ENCODE peak calls at places on chromosomes 5 and 9, in five cellular contexts. Z is lung, K is colonic mucosa, E is lower leg skin, L is progenitor cell of endocrine pancreas. U is an unnamed sample.

GRCh38 chr9:111598730-111599091 is 736 bp downstream of the PTGR1 start:
- DNase-seq in K (peak), E (peak), Z (peak), L (no peak), U (peak)

GRCh38 chr9:77978086-77978781 is 53.4 kb downstream of the GNAQ start:
- DNase-seq in K (no peak), L (no peak), Z (no peak), E (no peak), U (no peak)

GRCh38 chr5:125160787-125161502 is 414.5 kb upstream of the ZNF608 start:
- DNase-seq in L (no peak), Z (no peak), E (no peak), K (no peak), U (no peak)

GRCh38 chr9:101232405-101232977 is 152.3 kb downstream of the BAAT start:
- DNase-seq in K (no peak), Z (no peak), E (no peak), L (no peak), U (no peak)

GRCh38 chr5:147397616-147398015 is 112.3 kb downstream of the DPYSL3 start:
- DNase-seq in Z (no peak), E (no peak), L (no peak), K (no peak), U (no peak)

GRCh38 chr9:37925006-37925405 is 21.1 kb upstream of the SLC25A51 start:
- DNase-seq in L (no peak), E (no peak), Z (no peak), K (no peak), U (no peak)

GRCh38 chr5:39547548-39548154 is 122.9 kb upstream of the DAB2 start:
- DNase-seq in Z (peak), L (no peak), K (peak), E (peak), U (peak)

GRCh38 chr5:107671742-107672211 is 1.0 kb upstream of the EFNA5 start:
- DNase-seq in L (no peak), E (peak), Z (no peak), K (no peak), U (no peak)

DNA sequence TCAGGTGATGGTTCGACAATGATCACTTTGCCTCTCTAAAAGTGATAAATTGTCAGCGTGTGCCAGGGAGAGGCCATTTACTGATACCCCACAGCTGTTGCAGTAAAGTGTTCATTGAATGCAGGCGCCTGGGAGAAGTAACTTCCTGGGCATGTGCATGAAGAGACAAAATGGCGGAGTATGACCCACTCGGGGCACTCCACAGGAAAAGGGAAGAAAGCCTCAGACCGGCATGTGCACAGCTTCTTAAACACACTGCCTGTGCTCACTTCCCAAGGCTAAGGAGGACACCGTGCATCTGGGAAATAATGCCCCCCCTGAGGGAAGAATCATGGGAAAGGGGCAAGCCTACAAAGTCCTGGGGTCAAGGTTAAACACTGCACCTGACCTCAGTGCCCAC is 329.5 kb downstream of the ICE1 start:
- DNase-seq in E (no peak), K (no peak), Z (no peak), L (no peak), U (no peak)
- TF ChIP-seq CTCF in E (no peak), K (no peak), Z (no peak), L (no peak), U (no peak)

DNA sequence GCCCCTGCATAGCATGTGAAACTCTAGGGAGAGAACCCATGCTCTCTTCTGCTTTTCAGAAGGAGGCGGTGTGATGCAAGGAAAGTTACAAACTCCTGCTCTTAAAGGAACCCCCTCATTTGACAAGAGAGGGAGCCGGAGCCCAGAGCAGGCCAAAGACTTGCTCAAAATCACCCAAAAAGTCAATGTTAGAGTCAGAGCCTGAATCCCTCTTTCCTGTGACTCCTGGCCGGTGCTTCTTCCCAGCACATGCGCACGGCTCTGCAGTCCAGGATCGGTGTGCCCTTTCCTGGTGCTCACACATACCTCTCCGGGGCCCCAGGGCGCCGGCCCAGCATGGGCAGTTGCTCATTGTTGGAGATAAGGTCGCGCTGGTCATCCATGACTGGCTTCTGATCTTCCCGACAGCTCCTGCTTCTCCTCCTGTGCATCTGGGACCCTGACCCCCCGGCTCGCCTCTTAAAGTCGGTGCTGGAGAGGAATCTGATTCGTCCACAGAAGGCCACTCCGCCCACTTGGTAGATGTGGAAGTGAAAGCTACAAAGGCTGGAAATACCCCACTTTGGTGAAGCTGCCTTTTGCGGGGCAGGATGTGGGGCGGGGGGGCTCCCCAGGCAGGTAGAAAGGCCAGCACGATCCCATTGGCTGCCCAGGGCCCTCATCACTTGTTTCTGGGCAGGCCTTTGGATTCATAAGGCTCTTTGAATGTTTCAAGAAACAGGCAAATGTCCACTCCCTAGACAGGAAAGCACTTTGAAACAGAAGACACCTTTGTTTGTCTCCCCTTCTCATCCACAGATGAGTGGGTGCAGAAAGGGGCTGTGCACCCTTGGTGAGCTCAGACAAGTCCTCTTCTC is at the start of gene CD74:
- DNase-seq in Z (peak), E (peak), L (peak), K (peak), U (peak)
- TF ChIP-seq CTCF in Z (no peak), E (no peak), L (no peak), K (no peak), U (no peak)

DNA sequence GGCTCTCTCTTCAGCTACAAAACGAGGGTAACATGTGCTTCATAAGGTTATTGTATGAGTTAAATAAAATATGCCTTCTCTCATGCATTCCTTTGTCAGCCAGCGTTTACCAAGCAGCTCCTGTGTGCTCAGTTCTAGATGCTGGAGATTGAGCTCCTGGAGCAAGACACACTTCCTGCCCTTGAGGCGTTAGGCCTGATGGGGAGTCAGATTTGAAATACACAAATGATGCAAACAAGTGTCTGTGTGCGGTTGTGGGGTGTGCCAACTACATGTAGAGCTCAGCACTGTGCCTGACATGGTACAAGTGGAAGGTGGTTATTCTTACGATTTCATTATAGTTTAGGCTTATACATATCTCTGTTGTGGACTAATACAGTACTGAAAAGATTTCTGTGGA is 39.6 kb upstream of the ANGPTL2 start:
- DNase-seq in K (no peak), Z (no peak), E (no peak), L (no peak), U (no peak)
- TF ChIP-seq CTCF in K (no peak), Z (no peak), E (no peak), L (no peak), U (no peak)

GRCh38 chr5:137794863-137795262 is 40.7 kb upstream of the HNRNPA0 start:
- DNase-seq in K (no peak), L (no peak), Z (no peak), E (no peak), U (no peak)

GRCh38 chr5:137791803-137792202 is 37.6 kb upstream of the HNRNPA0 start:
- DNase-seq in K (no peak), E (no peak), Z (no peak), L (no peak), U (no peak)

GRCh38 chr5:137796279-137796678 is 42.1 kb upstream of the HNRNPA0 start:
- DNase-seq in Z (no peak), K (no peak), E (no peak), L (no peak), U (no peak)

GRCh38 chr5:137792291-137792690 is 38.1 kb upstream of the HNRNPA0 start:
- DNase-seq in K (no peak), L (no peak), Z (no peak), E (no peak), U (no peak)

GRCh38 chr5:137791387-137791786 is 37.2 kb upstream of the HNRNPA0 start:
- DNase-seq in Z (no peak), E (no peak), K (no peak), L (no peak), U (no peak)
- TF ChIP-seq CTCF in Z (no peak), E (no peak), K (no peak), L (no peak), U (no peak)

DNA sequence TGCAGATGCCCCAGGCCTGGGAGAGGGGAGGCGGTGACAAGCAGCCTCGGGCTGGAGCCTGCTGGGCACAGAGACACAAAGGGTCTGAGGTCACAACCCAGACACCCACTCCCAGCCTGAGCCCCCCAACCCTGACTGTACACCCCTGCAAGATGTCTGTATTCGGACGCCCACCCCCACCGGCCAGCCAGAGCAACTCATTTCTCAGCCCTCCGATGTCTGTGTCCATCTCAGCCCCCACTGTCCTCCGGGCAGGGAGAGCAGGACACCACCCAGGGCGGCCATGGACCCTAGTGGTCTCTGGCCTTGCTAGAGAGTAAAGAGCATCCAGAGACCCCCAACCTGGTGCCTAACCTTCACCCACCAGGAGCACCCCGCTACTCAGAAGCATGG is 3.9 kb downstream of the LCN12 start:
- DNase-seq in L (no peak), E (no peak), Z (no peak), K (no peak), U (no peak)
- TF ChIP-seq CTCF in L (no peak), E (no peak), Z (no peak), K (no peak), U (no peak)

DNA sequence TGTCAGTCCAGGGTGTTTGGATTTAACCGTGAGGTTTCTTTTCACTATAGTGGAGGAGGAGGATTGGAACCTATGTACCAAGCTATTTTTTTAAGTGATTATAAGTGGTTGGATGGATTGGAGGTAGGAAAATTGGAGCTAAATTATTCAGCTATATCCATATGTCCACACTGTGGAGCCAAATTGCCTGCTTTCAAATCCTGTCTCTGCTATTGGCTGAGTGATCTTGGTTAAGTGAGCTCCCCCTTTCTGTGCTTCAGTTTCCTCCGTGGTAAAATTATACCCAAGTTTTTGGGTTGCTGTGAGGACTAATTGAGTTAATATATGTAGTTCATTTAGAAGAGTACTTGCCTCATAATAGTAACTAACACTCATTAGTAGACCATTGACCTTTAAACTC is 2.5 kb downstream of the CENPP start:
- DNase-seq in E (no peak), K (no peak), Z (no peak), L (no peak), U (no peak)
- TF ChIP-seq CTCF in E (no peak), K (no peak), Z (no peak), L (peak), U (no peak)

GRCh38 chr9:71628247-71628646 is 140.1 kb downstream of the CEMIP2 start:
- DNase-seq in K (no peak), L (no peak), Z (no peak), E (no peak), U (no peak)

GRCh38 chr9:71627537-71627936 is 140.8 kb downstream of the CEMIP2 start:
- DNase-seq in L (no peak), E (no peak), Z (no peak), K (no peak), U (no peak)

GRCh38 chr9:71624728-71625127 is 143.6 kb downstream of the CEMIP2 start:
- DNase-seq in K (no peak), Z (no peak), L (no peak), E (no peak), U (no peak)

GRCh38 chr9:71629816-71630215 is 138.5 kb downstream of the CEMIP2 start:
- DNase-seq in Z (no peak), L (no peak), E (no peak), K (no peak), U (no peak)

GRCh38 chr9:71626395-71626794 is 141.9 kb downstream of the CEMIP2 start:
- DNase-seq in Z (no peak), K (no peak), E (no peak), L (no peak), U (no peak)
- TF ChIP-seq CTCF in Z (no peak), K (no peak), E (no peak), L (no peak), U (no peak)